ENCODE peak calls at places on chromosomes 7 and 10, in seven cellular contexts. K, T, N, L, E, M and U are unnamed samples.

GRCh38 chr10:784759-785538 is 95.5 kb upstream of the DIP2C start:
- DNase-seq in K (peak; percentile 85), N (peak; percentile 86), E (peak; percentile 80), T (no peak), L (peak; percentile 10), M (peak; percentile 99), U (peak; percentile 67)

GRCh38 chr7:158403013-158403821 is 184.4 kb downstream of the PTPRN2 start:
- DNase-seq in K (no peak), E (no peak), T (no peak), M (no peak), L (no peak), N (no peak), U (no peak)

GRCh38 chr10:130515670-130516069 is 379.5 kb downstream of the GLRX3 start:
- DNase-seq in T (no peak), N (no peak), E (no peak), M (no peak), K (no peak), L (no peak), U (no peak)

GRCh38 chr7:32059289-32060045 is 10.7 kb downstream of the PDE1C start:
- DNase-seq in T (peak; percentile 15), N (peak; percentile 31), K (no peak), L (peak; percentile 22), M (no peak), E (peak; percentile 17), U (peak; percentile 8)

GRCh38 chr7:22417349-22417748 is 60.4 kb upstream of the RAPGEF5 start:
- DNase-seq in T (no peak), L (no peak), M (no peak), N (no peak), E (no peak), K (no peak), U (no peak)

GRCh38 chr7:93622036-93622714 is 47.7 kb upstream of the CALCR start:
- DNase-seq in T (no peak), K (no peak), M (no peak), L (peak; percentile 11), E (peak; percentile 45), N (peak; percentile 39), U (peak; percentile 56)

GRCh38 chr7:6057316-6058128 is 26.3 kb downstream of the ANKRD61 start:
- DNase-seq in T (no peak), M (peak; percentile 63), K (peak; percentile 39), L (no peak), N (no peak), E (no peak), U (peak; percentile 8)

GRCh38 chr10:57952741-57953140 is 315.0 kb downstream of the IPMK start:
- DNase-seq in K (no peak), L (no peak), E (peak; percentile 45), N (no peak), T (no peak), M (no peak), U (peak; percentile 93)

GRCh38 chr10:115727114-115727513 is 545.9 kb downstream of the GFRA1 start:
- DNase-seq in E (no peak), M (peak; percentile 15), N (no peak), K (no peak), T (no peak), L (no peak), U (no peak)

GRCh38 chr7:105786520-105786919 is 89.9 kb downstream of the ATXN7L1 start:
- DNase-seq in E (no peak), T (no peak), L (no peak), N (no peak), K (no peak), M (no peak), U (no peak)

GRCh38 chr10:59831658-59832503 is 74.5 kb downstream of the CCDC6 start:
- DNase-seq in M (peak; percentile 25), E (no peak), T (no peak), L (no peak), K (no peak), N (peak; percentile 8), U (no peak)

GRCh38 chr10:116738359-116738738 is 4.0 kb downstream of the HSPA12A start:
- DNase-seq in K (no peak), M (no peak), T (no peak), L (no peak), E (no peak), N (no peak), U (no peak)

GRCh38 chr10:131452926-131453771 is 141.6 kb upstream of the TCERG1L start:
- DNase-seq in K (peak; percentile 17), N (peak; percentile 75), M (no peak), T (no peak), L (no peak), E (no peak), U (no peak)

GRCh38 chr10:72353963-72354355 is 760 bp downstream of the DNAJB12 start:
- DNase-seq in N (peak; percentile 44), L (no peak), E (peak; percentile 25), K (peak; percentile 76), M (peak; percentile 88), T (no peak), U (peak; percentile 46)

GRCh38 chr10:35271086-35271834 is 65.0 kb upstream of the CCNY start:
- DNase-seq in T (no peak), M (peak; percentile 66), L (no peak), E (no peak), N (no peak), K (no peak), U (no peak)

GRCh38 chr7:69412331-69413146 is 185.7 kb upstream of the AUTS2 start:
- DNase-seq in L (no peak), T (peak; percentile 75), K (peak; percentile 67), E (peak; percentile 51), N (peak; percentile 87), M (no peak), U (peak; percentile 10)

GRCh38 chr7:56105508-56105907 is 768 bp downstream of the CHCHD2 start:
- DNase-seq in K (no peak), M (no peak), N (no peak), T (peak; percentile 79), L (peak; percentile 37), E (peak; percentile 93), U (peak; percentile 83)

GRCh38 chr7:158407581-158408331 is 179.9 kb downstream of the PTPRN2 start:
- DNase-seq in N (peak; percentile 69), T (no peak), M (no peak), L (no peak), K (no peak), E (peak; percentile 40), U (peak; percentile 85)

GRCh38 chr7:121020652-121021051 is 32.1 kb downstream of the CPED1 start:
- DNase-seq in L (no peak), M (no peak), K (no peak), N (no peak), T (peak; percentile 74), E (peak; percentile 82), U (peak; percentile 86)

GRCh38 chr10:131043039-131043691 is 268.4 kb downstream of the TCERG1L start:
- DNase-seq in E (no peak), N (no peak), L (no peak), K (peak; percentile 31), T (no peak), M (no peak), U (no peak)

GRCh38 chr7:68199951-68200660 is 1203.5 kb downstream of the TYW1 start:
- DNase-seq in L (no peak), E (no peak), K (no peak), T (no peak), M (no peak), N (no peak), U (no peak)

GRCh38 chr7:25597881-25598456 is 369.7 kb upstream of the NPVF start:
- DNase-seq in T (no peak), L (no peak), N (no peak), K (peak; percentile 78), M (no peak), E (no peak), U (peak; percentile 34)

GRCh38 chr7:80182630-80183276 is 48.1 kb downstream of the GNAI1 start:
- DNase-seq in M (no peak), T (no peak), N (no peak), E (peak; percentile 25), K (no peak), L (no peak), U (peak; percentile 39)

GRCh38 chr10:84244651-84245270 is at the start of gene RGR:
- DNase-seq in L (no peak), N (no peak), M (no peak), K (no peak), E (no peak), T (no peak), U (no peak)
- H3K4me3 ChIP-seq in L (no peak within 1 kb of the TSS), N (no peak within 1 kb of the TSS), M (no peak within 1 kb of the TSS), K (no peak within 1 kb of the TSS), E (no peak within 1 kb of the TSS), T (no peak within 1 kb of the TSS), U (no peak within 1 kb of the TSS)

GRCh38 chr7:106982415-106982814 is 62.1 kb upstream of the PRKAR2B start:
- DNase-seq in M (no peak), E (no peak), K (no peak), T (no peak), L (no peak), N (no peak), U (no peak)

GRCh38 chr7:106987777-106988176 is 56.7 kb upstream of the PRKAR2B start:
- DNase-seq in T (no peak), N (peak; percentile 11), K (no peak), E (no peak), L (no peak), M (no peak), U (no peak)

GRCh38 chr7:106984034-106984433 is 60.5 kb upstream of the PRKAR2B start:
- DNase-seq in M (no peak), T (no peak), N (no peak), K (no peak), L (no peak), E (no peak), U (no peak)

GRCh38 chr7:106986450-106986977 is 58.0 kb upstream of the PRKAR2B start:
- DNase-seq in E (no peak), N (no peak), M (no peak), T (no peak), L (no peak), K (no peak), U (no peak)
- TF ChIP-seq CTCF in E (no peak), N (no peak), M (no peak), T (no peak), L (no peak), K (no peak), U (no peak)

GRCh38 chr10:88987243-88987726 is 3.3 kb upstream of the FAS start:
- DNase-seq in N (no peak), M (no peak), K (no peak), T (no peak), L (no peak), E (no peak), U (peak; percentile 68)
- H3K4me3 ChIP-seq in N (no peak overlapping the region), M (no peak overlapping the region), K (no peak overlapping the region), T (no peak overlapping the region), L (no peak overlapping the region), E (no peak overlapping the region), U (no peak overlapping the region)

DNA sequence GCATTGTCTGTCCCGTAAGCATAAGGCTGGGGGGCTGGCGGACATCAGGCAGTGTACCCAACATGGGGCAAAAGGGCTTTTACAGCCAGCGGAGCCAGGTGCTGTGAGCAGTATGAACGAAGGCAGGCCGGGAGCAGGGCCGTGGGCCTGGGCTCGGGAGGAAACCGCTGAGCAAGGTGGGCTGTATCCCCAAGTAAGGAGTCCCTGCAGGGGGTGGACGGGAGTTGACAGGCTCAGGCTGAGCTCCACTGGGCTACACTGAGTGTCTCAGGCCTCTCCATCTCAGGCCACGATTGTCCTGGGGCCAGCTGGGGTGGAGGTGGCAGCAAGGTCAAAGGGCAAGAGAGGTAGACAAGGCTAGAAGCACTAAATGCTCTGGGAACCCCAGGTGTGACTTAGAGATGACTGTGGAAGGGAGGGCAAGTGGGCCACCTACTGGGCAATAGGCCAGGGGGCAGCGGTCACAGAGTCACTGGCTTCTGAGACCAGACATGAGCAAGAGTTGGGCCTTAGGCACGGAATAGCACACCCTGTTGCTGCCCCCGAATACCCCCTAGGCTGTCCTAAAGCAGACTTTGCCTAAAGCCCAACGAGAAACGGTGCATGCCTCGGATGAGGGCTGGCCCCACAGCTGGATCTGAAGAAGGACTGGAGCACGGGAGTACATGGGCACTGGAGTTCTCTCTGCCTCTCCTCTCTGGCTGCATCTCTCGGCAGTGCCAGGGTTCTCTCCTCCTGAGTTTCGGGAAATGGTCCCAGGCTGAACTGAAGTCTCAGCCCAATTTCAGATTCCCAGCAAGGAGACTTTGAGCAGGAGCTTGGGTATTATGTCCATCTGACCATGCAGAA is 10.8 kb upstream of the RAMP3 start:
- DNase-seq in K (peak; percentile 59), N (no peak), T (no peak), M (peak; percentile 26), E (no peak), L (no peak), U (no peak)
- TF ChIP-seq CTCF in K (no peak), N (no peak), T (no peak), M (no peak), E (no peak), L (no peak), U (no peak)